ENCODE peak calls at places on chromosomes 13 and 19, in ten cellular contexts. V is CD14-positive monocyte, C is AG04450, T is HFF-Myc, D is AG09319, S is cardiac muscle cell, I is AG10803, W is AG09309, O is MCF 10A, J is A549. N is an unnamed sample.

GRCh38 chr13:79197933-79198332 is 208.1 kb downstream of the RBM26 start:
- DNase-seq in D (no peak), T (no peak), J (no peak), S (no peak), V (no peak), I (no peak), C (no peak), W (no peak), O (no peak), N (no peak)

GRCh38 chr19:4923379-4923747 is 14.1 kb downstream of the UHRF1 start:
- DNase-seq in O (no peak), T (no peak), S (no peak), I (no peak), V (no peak), D (no peak), C (no peak), W (no peak), J (no peak), N (no peak)

GRCh38 chr19:36225219-36225892 is 10.4 kb downstream of the ZNF146 start:
- DNase-seq in I (peak; percentile 47), W (peak; percentile 27), T (peak; percentile 29), C (peak; percentile 23), O (no peak), D (peak; percentile 10), J (no peak), S (peak; percentile 35), V (no peak), N (no peak)

GRCh38 chr13:75687145-75687763 is 51.1 kb downstream of the LMO7 start:
- DNase-seq in O (peak; percentile 59), J (peak; percentile 54), D (no peak), S (peak; percentile 62), W (no peak), I (peak; percentile 56), V (no peak), C (no peak), T (peak; percentile 24), N (peak; percentile 15)

GRCh38 chr13:23445794-23446193 is 12.3 kb upstream of the SACS start:
- DNase-seq in I (no peak), J (no peak), D (no peak), C (no peak), S (no peak), T (no peak), W (no peak), V (no peak), O (peak; percentile 21), N (no peak)

GRCh38 chr13:103164239-103164638 is 98.0 kb upstream of the SLC10A2 start:
- DNase-seq in J (no peak), W (no peak), S (no peak), V (no peak), O (no peak), C (no peak), D (no peak), T (no peak), I (no peak), N (no peak)

GRCh38 chr19:49442793-49443365 is 1.6 kb upstream of the SLC17A7 start:
- DNase-seq in I (peak; percentile 85), S (peak; percentile 91), V (no peak), W (no peak), C (peak; percentile 44), J (peak; percentile 97), T (peak; percentile 52), D (peak; percentile 50), O (peak; percentile 93), N (peak; percentile 99)

GRCh38 chr19:10289167-10289835 is 451 bp upstream of the ICAM5 start:
- DNase-seq in O (peak; percentile 79), J (peak; percentile 71), T (peak; percentile 44), W (no peak), I (peak; percentile 33), D (no peak), S (peak; percentile 58), V (no peak), C (no peak), N (no peak)

GRCh38 chr13:25923217-25924085 is 128.4 kb downstream of the SHISA2 start:
- DNase-seq in W (no peak), J (no peak), C (no peak), O (peak; percentile 39), D (no peak), S (peak; percentile 56), I (no peak), V (no peak), T (no peak), N (no peak)

GRCh38 chr19:6739884-6740588 is 556 bp downstream of the TRIP10 start:
- DNase-seq in W (no peak), O (peak; percentile 35), C (no peak), D (no peak), V (no peak), I (no peak), J (peak; percentile 50), S (no peak), T (no peak), N (peak; percentile 46)

GRCh38 chr19:17862711-17863519 is 3.2 kb downstream of the RPL18A start:
- DNase-seq in D (no peak), I (no peak), J (no peak), C (no peak), W (no peak), T (no peak), O (peak; percentile 15), S (no peak), V (no peak), N (no peak)

GRCh38 chr13:95122063-95122462 is 179.2 kb downstream of the ABCC4 start:
- DNase-seq in O (no peak), W (no peak), D (no peak), S (no peak), V (no peak), T (no peak), C (no peak), I (no peak), J (peak; percentile 62), N (no peak)

GRCh38 chr19:29576761-29577661 is 29.1 kb upstream of the POP4 start:
- DNase-seq in J (no peak), D (no peak), T (no peak), V (no peak), S (peak; percentile 25), C (no peak), O (peak; percentile 13), W (no peak), I (no peak), N (no peak)

DNA sequence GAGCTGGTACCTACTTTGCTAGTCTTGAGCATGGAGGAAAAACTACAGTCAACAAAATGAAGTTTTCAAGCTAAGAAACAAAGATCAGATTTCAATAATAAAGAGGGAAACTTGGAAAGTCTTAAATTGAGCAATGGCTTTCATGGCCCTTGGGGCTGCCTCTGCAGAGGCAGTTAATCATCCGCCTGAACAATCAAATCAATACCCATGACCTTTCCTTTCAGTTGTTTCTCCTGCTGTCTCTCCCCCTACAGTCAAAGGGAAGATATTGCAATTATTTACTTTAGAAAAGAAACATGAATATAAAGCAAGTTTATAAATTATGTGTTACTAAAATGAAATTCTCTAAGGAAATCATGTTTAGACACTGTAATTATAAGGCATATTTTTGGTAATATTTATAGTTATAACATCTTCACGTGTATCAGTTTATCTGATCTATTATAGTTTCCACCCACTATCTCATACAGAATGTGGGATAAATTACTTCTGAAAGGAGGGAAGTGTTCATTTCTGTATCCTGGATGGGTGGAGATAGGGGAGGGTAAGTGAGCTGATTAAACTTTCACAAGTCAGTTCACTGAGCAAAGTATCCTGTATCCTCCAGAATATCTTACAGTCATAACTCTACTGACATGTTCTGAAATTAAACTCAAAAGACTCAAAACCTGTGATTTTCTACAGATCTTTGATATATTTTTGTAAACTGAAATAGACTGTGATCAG is 72.4 kb upstream of the TSC22D1 start:
- DNase-seq in W (no peak), T (no peak), O (peak; percentile 21), J (no peak), I (peak; percentile 29), S (peak; percentile 22), D (no peak), C (no peak), V (no peak), N (no peak)
- TF ChIP-seq CTCF in W (no peak), T (peak; percentile 36), O (peak; percentile 27), J (peak; percentile 14), I (peak; percentile 52), S (peak; percentile 41), D (peak; percentile 16), C (peak; percentile 28), V (peak; percentile 38), N (peak; percentile 68)

DNA sequence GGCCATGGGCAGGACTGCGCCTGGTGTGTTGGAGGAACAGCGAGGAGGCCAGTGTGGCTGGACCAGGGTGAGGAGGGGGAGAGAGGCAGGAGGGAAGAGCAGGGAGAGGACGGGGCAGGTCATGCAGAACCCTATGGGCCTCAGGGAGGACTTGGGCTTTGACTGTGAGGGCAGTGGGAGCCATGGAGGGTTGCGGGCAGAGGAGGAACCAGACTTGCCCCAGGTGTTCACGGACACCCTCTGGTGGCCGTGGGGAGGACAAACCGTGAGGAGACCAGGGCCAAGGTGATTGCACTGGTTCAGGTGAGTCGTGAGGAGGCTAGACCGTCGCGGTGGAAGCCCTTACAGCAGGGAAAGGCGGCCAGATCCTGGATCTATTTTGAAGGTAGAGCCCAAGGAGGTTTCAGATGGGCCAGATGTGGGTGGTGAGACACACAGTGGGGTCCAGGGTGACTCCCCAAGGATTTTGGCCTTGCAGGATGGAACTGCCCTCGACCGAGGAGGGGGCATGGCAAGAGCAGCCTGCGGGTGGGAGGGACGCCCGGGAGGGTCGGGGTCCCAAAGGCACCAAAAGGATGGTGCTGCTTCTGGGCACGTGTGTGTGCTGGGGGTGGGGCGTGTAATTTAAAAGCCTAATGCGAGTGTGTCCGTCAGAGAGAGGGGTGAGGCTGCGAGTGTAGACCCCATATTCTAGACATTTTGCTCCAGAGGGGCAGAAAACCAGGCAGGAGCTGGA is 2.7 kb upstream of the REXO1 start:
- DNase-seq in D (no peak), W (no peak), C (no peak), J (no peak), O (no peak), S (no peak), T (no peak), I (no peak), V (no peak), N (no peak)
- TF ChIP-seq CTCF in D (no peak), W (no peak), C (peak; percentile 16), J (no peak), O (peak; percentile 17), S (no peak), T (peak; percentile 8), I (no peak), V (no peak), N (no peak)

GRCh38 chr19:8593931-8594330 is 16.6 kb downstream of the ADAMTS10 start:
- DNase-seq in C (no peak), O (no peak), T (no peak), S (no peak), I (no peak), W (no peak), V (no peak), J (peak; percentile 62), D (no peak), N (no peak)
- TF ChIP-seq CTCF in C (peak; percentile 17), O (no peak), T (no peak), S (peak; percentile 22), I (peak; percentile 22), W (peak; percentile 27), V (no peak), J (peak; percentile 44), D (peak; percentile 11), N (peak; percentile 37)

DNA sequence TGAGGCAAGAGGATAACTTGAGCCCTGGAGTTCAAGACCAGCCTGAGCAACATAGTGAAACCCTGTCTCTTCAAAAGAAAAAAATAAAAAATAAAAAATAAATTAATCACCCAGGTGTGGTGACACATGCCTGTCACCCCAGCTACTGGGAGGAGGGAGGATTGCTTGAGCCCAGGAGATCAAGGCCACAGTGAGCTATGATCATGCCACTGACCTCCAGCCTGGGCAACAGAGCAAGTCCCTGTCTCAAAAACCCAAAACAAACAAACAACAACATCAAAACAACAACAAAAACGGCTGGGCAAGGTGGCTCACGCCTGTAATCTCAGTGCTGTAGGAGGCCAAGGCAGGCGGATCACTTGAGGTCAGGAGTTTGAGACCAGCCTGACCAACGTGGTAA is 4.3 kb upstream of the SLC39A3 start:
- DNase-seq in I (no peak), W (no peak), T (no peak), V (no peak), S (no peak), O (no peak), D (no peak), C (no peak), J (no peak), N (no peak)
- TF ChIP-seq CTCF in I (no peak), W (no peak), T (no peak), V (no peak), S (no peak), O (no peak), D (no peak), C (no peak), J (no peak), N (no peak)